ENCODE peak calls at places on chromosomes 16 and 17, in seven cellular contexts. H is AG09309, O is body of pancreas, U is A549, S is H9, C is GM13976, P is mesothelial cell of epicardium. K is an unnamed sample.

GRCh38 chr17:47989700-47990099 is 18.8 kb downstream of the CDK5RAP3 start:
- DNase-seq in U (no peak), S (no peak), H (no peak), C (no peak), P (no peak), O (no peak), K (no peak)

GRCh38 chr17:16945513-16946201 is 26.3 kb downstream of the TNFRSF13B start:
- DNase-seq in H (no peak), U (no peak), S (peak; percentile 80), C (no peak), P (no peak), O (peak; percentile 68), K (peak; percentile 5)

GRCh38 chr16:49468611-49469322 is 95.2 kb downstream of the C16orf78 start:
- DNase-seq in C (no peak), H (no peak), P (no peak), U (no peak), O (no peak), S (peak; percentile 12), K (peak; percentile 4)

GRCh38 chr17:8162232-8162996 is at the start of gene VAMP2:
- DNase-seq in P (peak; percentile 75), O (peak; percentile 85), S (peak; percentile 79), C (peak; percentile 86), U (peak; percentile 74), H (no peak), K (peak; percentile 92)

GRCh38 chr17:27481327-27481726 is 25.1 kb downstream of the KSR1 start:
- DNase-seq in S (no peak), U (no peak), C (no peak), O (no peak), H (no peak), P (no peak), K (peak; percentile 34)

GRCh38 chr16:48366165-48367093 is 18.8 kb downstream of the SIAH1 start:
- DNase-seq in P (no peak), S (peak; percentile 56), O (peak; percentile 67), H (peak; percentile 89), C (peak; percentile 67), U (peak; percentile 88), K (no peak)

GRCh38 chr16:88628512-88628974 is 9.8 kb upstream of the IL17C start:
- DNase-seq in U (peak; percentile 54), P (no peak), C (no peak), S (peak; percentile 90), H (no peak), O (no peak), K (no peak)

GRCh38 chr17:21177854-21178600 is 35.9 kb downstream of the TMEM11 start:
- DNase-seq in P (no peak), S (peak; percentile 25), O (no peak), U (no peak), H (no peak), C (peak; percentile 10), K (no peak)

GRCh38 chr16:12170103-12171025 is 193.8 kb downstream of the SNX29 start:
- DNase-seq in S (no peak), O (no peak), U (no peak), P (no peak), H (no peak), C (no peak), K (no peak)

GRCh38 chr16:5041604-5042133 is 7.9 kb upstream of the NAGPA start:
- DNase-seq in H (no peak), O (no peak), P (no peak), S (no peak), C (peak; percentile 68), U (no peak), K (no peak)

GRCh38 chr16:49748322-49748721 is 107.6 kb downstream of the ZNF423 start:
- DNase-seq in S (no peak), H (no peak), P (no peak), C (no peak), U (no peak), O (peak; percentile 49), K (no peak)

GRCh38 chr17:5042152-5043022 is 7.2 kb upstream of the SLC52A1 start:
- DNase-seq in H (no peak), C (no peak), S (no peak), P (no peak), O (no peak), U (no peak), K (no peak)

GRCh38 chr16:25155553-25156460 is 44.3 kb downstream of the LCMT1 start:
- DNase-seq in U (no peak), S (no peak), H (no peak), O (no peak), C (no peak), P (no peak), K (no peak)

GRCh38 chr17:78889525-78889924 is 13.5 kb downstream of the CEP295NL start:
- DNase-seq in S (no peak), U (no peak), H (no peak), O (no peak), C (peak; percentile 74), P (no peak), K (no peak)
- TF ChIP-seq CTCF in S (no peak), U (no peak), H (no peak), O (no peak), C (no peak), P (no peak), K (no peak)

DNA sequence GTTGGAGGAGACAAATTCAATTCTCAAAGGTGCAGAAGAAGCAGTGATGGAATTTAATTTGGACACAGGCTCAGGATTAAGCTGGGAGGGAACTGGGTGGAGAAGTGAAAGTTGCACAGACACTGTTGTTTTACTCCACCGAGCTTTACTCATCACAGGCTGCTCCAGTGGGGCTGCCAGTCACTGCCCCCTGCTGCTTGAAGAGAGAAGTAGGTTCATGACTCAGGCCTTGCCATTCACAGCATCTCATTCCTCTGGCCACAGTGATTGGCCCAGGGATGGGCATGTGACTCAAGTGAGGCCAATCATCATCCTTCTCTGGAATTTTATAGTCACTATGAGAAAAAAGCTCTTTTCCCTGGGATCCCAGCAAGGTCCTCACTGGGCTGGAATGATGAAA is 11.8 kb downstream of the GNAO1 start:
- DNase-seq in U (peak; percentile 61), H (no peak), P (no peak), O (no peak), C (peak; percentile 51), S (peak; percentile 70), K (no peak)
- TF ChIP-seq CTCF in U (no peak), H (peak; percentile 27), P (no peak), O (no peak), C (peak; percentile 31), S (peak; percentile 58), K (no peak)

GRCh38 chr16:67249762-67250327 is 1.1 kb downstream of the SLC9A5 start:
- DNase-seq in O (no peak), S (no peak), C (no peak), P (no peak), H (no peak), U (no peak), K (no peak)

GRCh38 chr16:67246945-67247697 is at the start of gene FHOD1:
- DNase-seq in U (peak; percentile 95), H (peak; percentile 70), S (peak; percentile 97), C (peak; percentile 97), P (peak; percentile 93), O (peak; percentile 99), K (peak; percentile 99)

GRCh38 chr16:67249178-67249759 is 490 bp downstream of the SLC9A5 start:
- DNase-seq in O (no peak), C (no peak), S (no peak), P (no peak), H (no peak), U (no peak), K (no peak)

GRCh38 chr16:67247698-67248400 is 568 bp upstream of the FHOD1 start:
- DNase-seq in U (no peak), C (no peak), H (no peak), O (no peak), P (no peak), S (no peak), K (no peak)

GRCh38 chr16:67248401-67249177 is at the start of gene SLC9A5:
- DNase-seq in U (no peak), H (no peak), O (peak; percentile 25), P (no peak), C (peak; percentile 77), S (peak; percentile 61), K (peak; percentile 37)
- TF ChIP-seq CTCF in U (no peak), H (no peak), O (peak; percentile 21), P (no peak), C (peak; percentile 22), S (peak; percentile 20), K (no peak)

GRCh38 chr16:10878644-10879498 is 1.9 kb downstream of the CIITA start:
- DNase-seq in C (peak; percentile 70), H (no peak), S (peak; percentile 37), P (no peak), U (no peak), O (peak; percentile 48), K (peak; percentile 35)

GRCh38 chr16:10878328-10878643 is 1.3 kb downstream of the CIITA start:
- DNase-seq in S (no peak), C (no peak), H (no peak), P (no peak), U (no peak), O (no peak), K (no peak)

GRCh38 chr16:10876305-10876704 is 697 bp upstream of the CIITA start:
- DNase-seq in S (no peak), P (no peak), C (no peak), H (no peak), U (no peak), O (no peak), K (no peak)

GRCh38 chr16:10876799-10877341 is at the start of gene CIITA:
- DNase-seq in S (peak; percentile 41), O (peak; percentile 72), P (no peak), H (peak; percentile 55), C (peak; percentile 84), U (no peak), K (peak; percentile 56)

DNA sequence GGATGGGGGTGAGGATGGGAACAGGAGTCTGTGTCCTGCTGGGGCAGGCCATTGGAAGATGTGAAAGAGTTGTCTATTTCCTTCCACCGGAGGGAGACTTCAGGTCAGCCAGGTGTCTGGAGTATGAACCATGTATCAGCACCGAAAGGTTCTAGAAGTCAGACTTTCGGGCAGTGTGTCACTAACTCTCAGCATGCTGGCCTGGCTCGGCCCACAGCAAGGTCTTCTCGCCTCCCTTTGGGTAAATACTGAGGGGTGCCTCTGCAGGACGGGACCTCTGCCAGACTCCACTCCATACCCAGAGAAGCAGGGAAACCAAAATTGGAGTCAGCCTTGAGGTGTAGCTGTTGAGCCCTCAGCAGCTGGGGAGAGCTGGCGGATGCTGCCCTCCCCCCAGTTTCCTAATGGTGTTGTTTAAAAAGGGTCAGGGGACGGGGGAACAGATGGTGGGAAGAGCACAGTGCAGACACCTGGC is 507 bp downstream of the CIITA start:
- DNase-seq in H (no peak), U (no peak), C (no peak), P (no peak), S (no peak), O (no peak), K (no peak)
- TF ChIP-seq CTCF in H (no peak), U (no peak), C (no peak), P (no peak), S (peak; percentile 48), O (no peak), K (no peak)

GRCh38 chr16:69741519-69741918 is 13.2 kb downstream of the NOB1 start:
- DNase-seq in O (no peak), H (no peak), U (no peak), C (no peak), P (no peak), S (no peak), K (no peak)
- TF ChIP-seq CTCF in O (no peak), H (no peak), U (no peak), C (no peak), P (no peak), S (no peak), K (no peak)